ENCODE peak calls at places on chromosomes 7 and 10, in nine cellular contexts. N is left lung, F is tibial artery, V is GM10248, X is brain microvascular endothelial cell, S is stomach, R is colonic mucosa, H is nephron progenitor cell, A is B cell. Y is an unnamed sample.

GRCh38 chr7:108322899-108323298 is 133.3 kb downstream of the NRCAM start:
- DNase-seq in N (no peak), F (no peak), V (no peak), X (no peak), S (no peak), R (no peak), H (no peak), A (no peak), Y (no peak)

GRCh38 chr7:47535704-47536628 is 45.9 kb downstream of the TNS3 start:
- DNase-seq in N (no peak), F (no peak), V (no peak), X (no peak), S (no peak), R (no peak), H (peak), A (no peak), Y (no peak)

GRCh38 chr7:47587389-47587788 is 5.5 kb upstream of the TNS3 start:
- DNase-seq in N (peak), F (peak), V (no peak), X (no peak), S (peak), R (no peak), H (no peak), A (no peak), Y (no peak)

GRCh38 chr10:4623757-4624420 is 202.1 kb upstream of the AKR1E2 start:
- DNase-seq in N (no peak), F (no peak), V (no peak), X (no peak), S (no peak), R (no peak), H (no peak), A (no peak), Y (no peak)

GRCh38 chr7:42645906-42646305 is 266.0 kb downstream of the C7orf25 start:
- DNase-seq in N (no peak), F (no peak), V (no peak), X (no peak), S (no peak), R (no peak), H (no peak), A (no peak), Y (no peak)

GRCh38 chr7:16989883-16990413 is 108.2 kb upstream of the AGR3 start:
- DNase-seq in N (peak), F (peak), V (no peak), X (peak), S (peak), R (peak), H (no peak), A (no peak), Y (peak)

GRCh38 chr10:58201704-58202103 is 66.0 kb downstream of the IPMK start:
- DNase-seq in N (no peak), F (no peak), V (no peak), X (no peak), S (no peak), R (no peak), H (no peak), A (no peak), Y (no peak)

GRCh38 chr7:101975046-101975445 is 157.6 kb downstream of the CUX1 start:
- DNase-seq in N (no peak), F (no peak), V (no peak), X (no peak), S (no peak), R (no peak), H (no peak), A (no peak), Y (no peak)

GRCh38 chr7:95608344-95609173 is 12.2 kb upstream of the PDK4 start:
- DNase-seq in N (peak), F (peak), V (peak), X (peak), S (peak), R (peak), H (peak), A (peak), Y (peak)

GRCh38 chr10:100346351-100346764 is 675 bp upstream of the SCD start:
- DNase-seq in N (peak), F (peak), V (peak), X (peak), S (peak), R (peak), H (peak), A (peak), Y (peak)

GRCh38 chr7:191105-192034 is 1.0 kb upstream of the FAM20C start:
- DNase-seq in N (no peak), F (peak), V (no peak), X (peak), S (no peak), R (peak), H (no peak), A (no peak), Y (peak)

GRCh38 chr10:126478600-126478999 is 90.3 kb upstream of the ADAM12 start:
- DNase-seq in N (no peak), F (no peak), V (no peak), X (no peak), S (no peak), R (no peak), H (no peak), A (no peak), Y (no peak)

GRCh38 chr10:91210435-91210834 is 10.0 kb upstream of the PCGF5 start:
- DNase-seq in N (peak), F (no peak), V (no peak), X (no peak), S (peak), R (peak), H (no peak), A (peak), Y (no peak)

GRCh38 chr7:108442039-108442568 is 14.1 kb downstream of the NRCAM start:
- DNase-seq in N (no peak), F (no peak), V (no peak), X (no peak), S (no peak), R (no peak), H (no peak), A (no peak), Y (no peak)

GRCh38 chr7:874036-874749 is 2.2 kb upstream of the GET4 start:
- DNase-seq in N (no peak), F (no peak), V (no peak), X (no peak), S (no peak), R (no peak), H (no peak), A (no peak), Y (no peak)

GRCh38 chr10:96512997-96513685 is 585 bp downstream of the TLL2 start:
- DNase-seq in N (no peak), F (no peak), V (no peak), X (no peak), S (no peak), R (peak), H (no peak), A (peak), Y (no peak)

GRCh38 chr7:98836811-98837631 is 32.8 kb downstream of the TMEM130 start:
- DNase-seq in N (no peak), F (no peak), V (peak), X (peak), S (peak), R (peak), H (peak), A (no peak), Y (no peak)

GRCh38 chr10:48363617-48364355 is 57.3 kb downstream of the MAPK8 start:
- DNase-seq in N (no peak), F (no peak), V (peak), X (peak), S (peak), R (peak), H (peak), A (peak), Y (peak)

GRCh38 chr10:120556164-120556532 is 99.1 kb downstream of the PLPP4 start:
- DNase-seq in N (no peak), F (no peak), V (no peak), X (no peak), S (no peak), R (no peak), H (no peak), A (no peak), Y (no peak)

GRCh38 chr7:99848420-99849216 is 20.8 kb downstream of the CYP3A43 start:
- DNase-seq in N (no peak), F (no peak), V (no peak), X (no peak), S (no peak), R (peak), H (no peak), A (no peak), Y (no peak)

GRCh38 chr10:3684891-3685290 is 100.1 kb downstream of the KLF6 start:
- DNase-seq in N (no peak), F (no peak), V (no peak), X (no peak), S (no peak), R (no peak), H (no peak), A (no peak), Y (no peak)

GRCh38 chr7:259751-260405 is 30.1 kb upstream of the FOXL3 start:
- DNase-seq in N (peak), F (peak), V (no peak), X (no peak), S (no peak), R (no peak), H (no peak), A (no peak), Y (no peak)

GRCh38 chr10:95214793-95215192 is 20.8 kb downstream of the ACSM6 start:
- DNase-seq in N (no peak), F (no peak), V (no peak), X (peak), S (no peak), R (no peak), H (no peak), A (no peak), Y (no peak)

GRCh38 chr10:44284198-44285084 is 100.5 kb downstream of the CXCL12 start:
- DNase-seq in N (no peak), F (no peak), V (no peak), X (no peak), S (no peak), R (no peak), H (no peak), A (no peak), Y (no peak)

GRCh38 chr10:32374605-32375004 is 27.6 kb upstream of the EPC1 start:
- DNase-seq in N (no peak), F (no peak), V (no peak), X (no peak), S (no peak), R (no peak), H (no peak), A (no peak), Y (no peak)

GRCh38 chr7:105760549-105761447 is 115.6 kb downstream of the ATXN7L1 start:
- DNase-seq in N (no peak), F (no peak), V (no peak), X (no peak), S (no peak), R (no peak), H (no peak), A (no peak), Y (no peak)

GRCh38 chr7:52260046-52260665 is 775.3 kb upstream of the POM121L12 start:
- DNase-seq in N (no peak), F (no peak), V (no peak), X (no peak), S (peak), R (no peak), H (no peak), A (no peak), Y (no peak)
- TF ChIP-seq CTCF in N (no peak), F (no peak), V (no peak), X (no peak), S (no peak), R (no peak), H (no peak), A (no peak), Y (no peak)

DNA sequence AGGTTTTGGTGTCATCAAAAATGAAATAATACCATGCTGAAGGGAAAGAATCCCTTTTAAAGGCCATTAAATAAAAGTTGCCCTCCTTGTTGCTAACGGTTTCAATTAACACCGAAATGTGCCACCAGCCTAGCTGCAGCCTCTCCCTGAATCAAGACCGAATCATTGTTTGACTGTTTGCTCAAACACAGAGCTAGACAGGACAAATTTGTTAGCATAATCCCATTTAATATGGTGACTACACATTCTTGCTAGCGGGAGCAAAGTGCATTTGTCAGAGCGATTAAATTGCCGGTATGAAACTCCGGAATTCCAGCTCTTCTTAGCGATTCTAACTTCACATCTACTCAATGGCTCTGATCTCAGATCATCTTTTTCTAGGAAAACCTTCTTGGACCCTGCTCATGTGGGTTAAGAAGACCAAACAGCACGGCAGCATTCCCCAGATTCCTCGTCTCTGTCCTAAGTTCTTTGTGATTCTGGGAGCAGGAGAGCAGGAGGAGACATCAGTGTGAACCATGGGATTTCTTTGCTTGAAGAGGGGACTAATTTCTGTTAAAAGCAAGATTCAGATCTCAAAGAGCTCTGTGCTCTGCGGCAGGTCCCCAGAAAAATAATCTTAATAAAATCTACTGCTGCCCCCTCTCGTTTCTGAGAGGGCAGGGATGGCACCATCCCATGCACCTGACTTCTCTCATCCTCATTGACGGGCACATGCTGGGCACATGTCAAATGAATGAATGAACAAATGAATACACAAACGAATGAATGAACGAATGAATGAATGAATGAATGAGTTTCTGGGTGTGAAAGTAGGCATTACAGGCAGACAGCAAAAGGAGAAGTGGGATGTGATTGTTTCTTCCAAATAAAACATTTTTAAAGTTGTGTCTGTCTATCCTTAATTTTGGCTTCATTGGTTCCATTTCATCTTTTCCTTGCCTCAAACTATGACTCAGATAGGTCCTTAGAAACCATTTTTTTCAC is 397.9 kb upstream of the PRKCQ start:
- DNase-seq in N (no peak), F (no peak), V (no peak), X (no peak), S (no peak), R (no peak), H (no peak), A (no peak), Y (no peak)
- TF ChIP-seq CTCF in N (no peak), F (no peak), V (no peak), X (no peak), S (no peak), R (no peak), H (no peak), A (no peak), Y (no peak)

GRCh38 chr7:12716134-12716667 is 28.8 kb downstream of the ARL4A start:
- DNase-seq in N (no peak), F (no peak), V (no peak), X (no peak), S (no peak), R (no peak), H (no peak), A (no peak), Y (no peak)
- TF ChIP-seq CTCF in N (no peak), F (no peak), V (no peak), X (no peak), S (no peak), R (no peak), H (no peak), A (no peak), Y (no peak)

GRCh38 chr10:116836902-116837513 is 12.3 kb upstream of the ENO4 start:
- DNase-seq in N (no peak), F (no peak), V (no peak), X (no peak), S (no peak), R (no peak), H (no peak), A (no peak), Y (no peak)
- TF ChIP-seq CTCF in N (no peak), F (no peak), V (no peak), X (peak), S (no peak), R (no peak), H (no peak), A (no peak), Y (peak)

GRCh38 chr10:103111031-103111917 is 81.8 kb downstream of the NT5C2 start:
- DNase-seq in N (no peak), F (no peak), V (peak), X (no peak), S (no peak), R (no peak), H (no peak), A (no peak), Y (peak)
- TF ChIP-seq CTCF in N (no peak), F (no peak), V (no peak), X (peak), S (no peak), R (no peak), H (no peak), A (no peak), Y (no peak)

DNA sequence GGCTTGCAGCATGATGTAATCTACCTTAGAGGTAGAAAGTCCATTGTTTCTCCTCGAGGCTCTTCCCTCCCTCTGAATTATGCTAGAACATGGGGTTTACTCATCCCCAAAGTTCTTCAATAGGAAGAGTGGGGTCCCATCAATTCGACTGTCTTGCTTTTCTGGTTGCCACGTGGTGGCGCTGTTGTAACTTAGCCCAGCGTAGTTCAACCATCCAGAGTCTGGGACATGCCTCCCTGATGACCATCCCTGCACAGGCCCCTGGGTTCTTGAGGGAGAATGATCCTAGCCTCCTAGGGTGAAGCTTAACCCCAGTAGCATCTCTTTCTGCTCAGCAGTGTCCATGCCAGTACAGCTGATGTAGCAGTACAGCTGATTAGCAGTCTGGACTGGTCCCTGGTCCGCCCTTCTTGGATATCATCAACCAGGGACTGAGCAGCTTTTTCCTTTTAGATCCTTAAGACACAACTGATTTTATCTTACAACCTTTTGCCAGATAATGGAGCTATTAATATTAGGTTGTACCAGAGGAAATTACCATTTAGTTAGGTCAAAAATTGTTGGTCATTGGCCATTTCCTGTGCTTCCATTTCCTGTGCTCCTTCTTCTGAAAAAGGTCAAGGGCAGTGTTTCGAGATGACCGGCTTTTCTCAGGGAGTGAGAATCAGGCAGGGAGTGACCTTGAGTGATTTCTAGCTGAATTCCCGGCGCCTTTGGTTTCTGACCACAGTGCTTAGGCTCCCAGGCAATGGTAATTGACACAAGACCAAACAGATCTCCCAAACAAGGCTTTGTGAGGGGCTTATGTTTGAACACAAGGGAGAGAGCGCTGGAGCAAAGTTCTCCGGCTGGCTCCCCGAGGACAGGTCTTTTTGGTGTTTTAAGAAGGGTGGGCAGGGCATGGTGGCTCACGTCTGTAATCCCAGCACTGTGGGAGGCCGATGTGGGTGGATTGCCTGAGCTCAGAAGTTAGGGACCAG is 65.4 kb downstream of the TACC2 start:
- DNase-seq in N (peak), F (peak), V (no peak), X (peak), S (peak), R (peak), H (peak), A (no peak), Y (no peak)
- TF ChIP-seq CTCF in N (peak), F (peak), V (no peak), X (peak), S (peak), R (peak), H (peak), A (no peak), Y (peak)

GRCh38 chr10:12484945-12485805 is 135.8 kb downstream of the CAMK1D start:
- DNase-seq in N (no peak), F (peak), V (peak), X (peak), S (peak), R (peak), H (no peak), A (peak), Y (no peak)
- TF ChIP-seq CTCF in N (no peak), F (no peak), V (peak), X (no peak), S (peak), R (peak), H (no peak), A (peak), Y (no peak)

GRCh38 chr10:75926763-75927162 is 495.3 kb downstream of the LRMDA start:
- DNase-seq in N (peak), F (no peak), V (no peak), X (peak), S (peak), R (peak), H (no peak), A (no peak), Y (no peak)
- TF ChIP-seq CTCF in N (peak), F (no peak), V (peak), X (no peak), S (no peak), R (peak), H (no peak), A (no peak), Y (no peak)

DNA sequence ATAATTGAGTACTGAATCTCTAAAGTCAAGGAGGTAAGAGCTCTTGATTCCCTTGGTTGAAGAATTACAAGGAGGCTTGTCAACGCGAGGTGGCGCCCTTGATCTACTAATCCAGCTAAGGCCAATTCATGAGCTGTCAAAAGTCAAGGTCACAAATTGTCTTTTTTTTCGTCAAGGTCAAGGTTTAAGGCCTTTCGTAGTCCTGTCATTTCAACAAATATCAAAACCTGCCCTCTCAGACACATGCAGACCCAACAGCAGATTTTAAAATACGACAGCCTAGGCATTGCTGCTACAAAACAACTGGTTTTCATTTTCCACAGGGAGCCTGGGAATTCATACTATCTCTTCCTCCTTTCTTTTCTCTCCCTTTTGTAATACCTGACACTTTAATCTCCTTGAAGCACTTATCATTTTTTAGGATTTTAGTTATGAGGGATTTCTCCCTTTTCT is 3.6 kb downstream of the HOXA13 start:
- DNase-seq in N (peak), F (peak), V (peak), X (peak), S (peak), R (peak), H (peak), A (peak), Y (no peak)
- TF ChIP-seq CTCF in N (peak), F (peak), V (peak), X (peak), S (peak), R (peak), H (peak), A (peak), Y (peak)

Y was measured in AG09319.